ENCODE peak calls at places on chromosomes 2 and 18, in six cellular contexts. N, O, I, M, V and Y are unnamed samples.

GRCh38 chr2:154697422-154698237 is 865 bp upstream of the KCNJ3 start:
- DNase-seq in V (peak), M (no peak), I (no peak), O (no peak), N (no peak), Y (no peak)

GRCh38 chr2:118864207-118864606 is 16.8 kb upstream of the EN1 start:
- DNase-seq in O (no peak), M (no peak), I (no peak), N (no peak), V (no peak), Y (no peak)

GRCh38 chr2:88690591-88691338 is 708 bp upstream of the RPIA start:
- DNase-seq in O (peak), N (no peak), M (peak), V (no peak), I (peak), Y (no peak)

GRCh38 chr2:98269274-98269673 is 77.0 kb upstream of the CNGA3 start:
- DNase-seq in N (no peak), V (no peak), O (peak), I (peak), M (peak), Y (peak)

GRCh38 chr2:234677758-234678538 is 181.1 kb upstream of the ARL4C start:
- DNase-seq in M (peak), V (no peak), I (no peak), N (no peak), O (no peak), Y (no peak)

GRCh38 chr2:10922307-10923006 is 10.7 kb downstream of the KCNF1 start:
- DNase-seq in I (no peak), N (no peak), M (no peak), O (no peak), V (no peak), Y (no peak)

GRCh38 chr18:62807406-62807805 is 92.1 kb downstream of the PHLPP1 start:
- DNase-seq in O (no peak), M (no peak), N (no peak), I (no peak), V (no peak), Y (no peak)

GRCh38 chr2:8661736-8662135 is 20.1 kb upstream of the ID2 start:
- DNase-seq in M (no peak), I (no peak), O (no peak), N (no peak), V (no peak), Y (no peak)

GRCh38 chr18:59763541-59764136 is 66.4 kb upstream of the CCBE1 start:
- DNase-seq in N (no peak), I (no peak), V (no peak), M (no peak), O (no peak), Y (no peak)

GRCh38 chr2:136322436-136322835 is 204.5 kb upstream of the CXCR4 start:
- DNase-seq in V (no peak), M (no peak), N (no peak), I (no peak), O (no peak), Y (no peak)

GRCh38 chr2:56185582-56186046 is 1.8 kb downstream of the CCDC85A start:
- DNase-seq in I (no peak), V (peak), N (no peak), M (no peak), O (no peak), Y (no peak)

GRCh38 chr2:177545143-177545542 is 152.6 kb downstream of the AGPS start:
- DNase-seq in O (no peak), N (no peak), I (no peak), M (no peak), V (no peak), Y (no peak)

GRCh38 chr18:26133652-26134051 is at the start of gene PSMA8:
- DNase-seq in N (no peak), O (no peak), M (no peak), V (peak), I (no peak), Y (no peak)

GRCh38 chr18:9719421-9719981 is 11.4 kb downstream of the RAB31 start:
- DNase-seq in V (no peak), N (no peak), I (peak), O (no peak), M (no peak), Y (no peak)

GRCh38 chr2:26495705-26496271 is 17.9 kb upstream of the OTOF start:
- DNase-seq in N (no peak), M (peak), V (no peak), O (no peak), I (no peak), Y (peak)

GRCh38 chr18:7608174-7608550 is 41.0 kb downstream of the PTPRM start:
- DNase-seq in I (no peak), V (no peak), M (no peak), N (no peak), O (no peak), Y (no peak)

GRCh38 chr2:207473203-207473865 is 56.4 kb upstream of the CREB1 start:
- DNase-seq in N (peak), M (peak), V (no peak), O (no peak), I (peak), Y (peak)

GRCh38 chr2:152506843-152507242 is 171.9 kb downstream of the FMNL2 start:
- DNase-seq in O (no peak), M (no peak), N (peak), I (no peak), V (no peak), Y (no peak)

GRCh38 chr2:234483568-234484251 is 13.2 kb downstream of the ARL4C start:
- DNase-seq in V (no peak), I (no peak), N (peak), M (no peak), O (no peak), Y (no peak)

GRCh38 chr18:45874501-45875184 is 49.2 kb downstream of the SIGLEC15 start:
- DNase-seq in N (peak), I (no peak), V (no peak), M (no peak), O (no peak), Y (no peak)

GRCh38 chr2:227608469-227609338 is 5.9 kb downstream of the SCYGR3 start:
- DNase-seq in V (no peak), O (no peak), M (no peak), I (no peak), N (peak), Y (no peak)

GRCh38 chr2:105496271-105496670 is 97.4 kb upstream of the FHL2 start:
- DNase-seq in I (no peak), V (no peak), O (no peak), M (no peak), N (no peak), Y (no peak)

GRCh38 chr18:13530879-13531387 is 195.4 kb downstream of the FAM210A start:
- DNase-seq in V (no peak), N (no peak), M (no peak), I (peak), O (no peak), Y (peak)

GRCh38 chr18:58041633-58042032 is 2.4 kb upstream of the NEDD4L start:
- DNase-seq in N (no peak), V (no peak), O (peak), I (no peak), M (peak), Y (no peak)

GRCh38 chr2:101766871-101767739 is 69.6 kb downstream of the MAP4K4 start:
- DNase-seq in V (no peak), O (no peak), M (peak), N (no peak), I (no peak), Y (no peak)

GRCh38 chr18:60910534-60910933 is 422.7 kb upstream of the CDH20 start:
- DNase-seq in N (no peak), M (no peak), O (no peak), I (no peak), V (no peak), Y (no peak)

DNA sequence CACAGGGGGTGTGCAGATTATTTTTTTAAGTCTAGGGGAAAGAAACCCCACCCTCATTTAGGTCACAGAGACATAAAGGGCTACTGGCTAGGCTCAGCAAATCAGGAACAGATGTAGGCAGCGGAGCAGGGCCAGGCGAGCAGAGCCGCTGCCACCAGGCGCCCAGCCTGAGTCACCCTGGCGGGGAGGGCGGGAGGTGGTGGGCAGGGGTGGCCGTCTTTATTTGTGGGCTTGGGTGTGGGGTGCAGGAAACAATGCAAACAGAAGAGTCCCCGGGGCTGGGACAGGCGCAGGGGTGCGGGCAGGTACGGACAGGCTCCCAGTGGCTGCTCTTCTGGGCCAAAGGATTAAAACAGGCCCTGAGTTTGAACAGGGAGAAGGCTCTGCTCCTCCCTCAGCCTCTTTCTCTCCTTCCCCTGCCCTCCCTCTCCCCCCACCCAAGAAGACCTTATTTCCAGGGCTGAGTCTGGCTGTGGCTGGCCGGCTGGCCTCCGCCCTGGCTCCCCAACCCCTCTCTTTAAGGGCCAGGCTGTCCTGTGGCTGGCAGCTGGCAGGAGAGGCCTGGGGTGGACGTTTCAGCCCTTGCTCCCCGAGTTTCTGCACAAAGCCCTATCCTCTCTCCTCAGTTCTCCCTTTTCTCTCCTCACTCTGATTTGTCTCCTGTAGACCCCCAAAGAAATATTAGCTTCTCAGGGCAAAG is 142.9 kb upstream of the SMAD2 start:
- DNase-seq in N (no peak), M (no peak), O (no peak), I (no peak), V (no peak), Y (no peak)
- TF ChIP-seq ZNF274 in N (no peak), M (no peak), O (no peak), I (no peak), V (no peak), Y (no peak)

GRCh38 chr2:70897977-70898226 is 37.8 kb upstream of the ATP6V1B1 start:
- DNase-seq in M (no peak), V (no peak), N (no peak), I (no peak), O (no peak), Y (no peak)
- H3K4me3 ChIP-seq in M (no peak), V (peak), N (no peak), I (no peak), O (no peak), Y (no peak)

GRCh38 chr2:64696631-64697030 is 42.9 kb upstream of the SERTAD2 start:
- DNase-seq in M (no peak), V (no peak), I (no peak), O (no peak), N (no peak), Y (no peak)

GRCh38 chr2:64698068-64698645 is 44.4 kb upstream of the SERTAD2 start:
- DNase-seq in O (no peak), M (no peak), I (no peak), N (no peak), V (no peak), Y (no peak)

GRCh38 chr2:64698668-64699444 is 45.1 kb upstream of the SERTAD2 start:
- DNase-seq in V (no peak), O (no peak), N (peak), I (peak), M (peak), Y (no peak)

GRCh38 chr2:64697286-64698023 is 43.7 kb upstream of the SERTAD2 start:
- DNase-seq in N (no peak), O (no peak), M (no peak), I (no peak), V (no peak), Y (no peak)

DNA sequence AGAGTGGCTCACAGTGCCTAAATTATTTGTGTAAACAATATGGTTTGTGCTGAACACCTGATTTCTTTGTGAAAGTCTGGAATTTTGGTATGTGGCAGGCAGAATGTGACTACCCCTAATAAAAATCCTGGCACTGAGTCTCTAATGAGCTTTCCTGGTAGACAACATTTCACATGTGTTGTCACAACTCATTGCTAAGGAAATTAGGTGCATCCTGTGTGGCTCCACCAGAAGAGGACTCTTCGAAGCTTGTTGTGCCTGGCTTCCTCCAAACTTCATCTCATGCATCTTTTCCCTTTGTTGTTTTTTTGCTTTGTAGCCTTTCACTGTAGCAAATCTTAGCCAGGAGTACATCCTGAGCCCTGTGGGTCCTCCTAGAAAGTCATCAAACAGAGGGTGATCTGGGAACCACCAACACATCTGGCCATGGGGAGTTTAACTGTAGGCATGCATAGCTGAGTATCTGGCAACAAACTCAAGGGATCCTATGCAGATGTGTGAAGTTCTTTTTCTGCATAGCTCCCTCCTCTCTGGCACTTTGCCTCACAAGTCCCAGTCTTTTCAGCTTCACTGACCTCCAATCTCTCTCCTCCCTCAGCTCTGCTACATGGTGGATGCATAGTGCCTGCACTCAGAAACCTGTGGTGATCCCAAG is 42.1 kb upstream of the SERTAD2 start:
- DNase-seq in V (no peak), I (no peak), N (no peak), O (no peak), M (no peak), Y (no peak)
- TF ChIP-seq ZNF274 in V (no peak), I (no peak), N (no peak), O (no peak), M (no peak), Y (no peak)

GRCh38 chr2:165196411-165196810 is 7.4 kb downstream of the SCN3A start:
- DNase-seq in I (no peak), N (no peak), O (no peak), V (no peak), M (no peak), Y (no peak)

GRCh38 chr2:165193178-165193777 is 10.6 kb downstream of the SCN3A start:
- DNase-seq in N (peak), V (no peak), O (no peak), I (no peak), M (no peak), Y (no peak)

GRCh38 chr2:165202230-165202629 is 1.6 kb downstream of the SCN3A start:
- DNase-seq in I (no peak), M (no peak), N (no peak), V (no peak), O (no peak), Y (no peak)

GRCh38 chr2:165197346-165197745 is 6.5 kb downstream of the SCN3A start:
- DNase-seq in M (no peak), N (no peak), O (no peak), V (no peak), I (no peak), Y (no peak)

DNA sequence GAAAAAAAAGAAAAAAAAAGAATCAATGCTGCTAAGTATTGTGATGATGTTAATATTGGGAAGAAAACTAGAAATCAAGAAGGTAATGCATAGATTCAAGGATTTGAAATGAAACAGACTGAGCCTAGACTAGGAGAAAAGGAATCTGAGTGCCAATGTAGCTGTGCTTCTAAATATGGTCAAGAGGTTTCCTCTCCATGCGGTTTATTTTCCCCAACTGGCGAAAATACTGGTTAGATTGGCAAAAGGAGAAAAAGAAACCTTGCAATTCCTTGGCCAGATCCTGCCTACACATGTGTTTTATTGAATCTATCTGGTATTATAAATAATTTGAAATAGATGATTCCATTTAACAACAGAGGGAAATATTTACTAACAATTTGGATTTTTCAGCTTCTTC is 5.7 kb downstream of the SCN3A start:
- DNase-seq in O (no peak), M (no peak), I (no peak), V (no peak), N (no peak), Y (no peak)
- H3K4me3 ChIP-seq in O (no peak), M (no peak), I (no peak), V (no peak), N (no peak), Y (no peak)

GRCh38 chr2:220143336-220143735 is 515.9 kb downstream of the SLC4A3 start:
- DNase-seq in M (peak), I (peak), N (no peak), O (no peak), V (no peak), Y (no peak)
- TF ChIP-seq ZNF274 in M (no peak), I (no peak), N (no peak), O (no peak), V (no peak), Y (no peak)